ENCODE peak calls at places on chromosomes 12 and 14, in seven cellular contexts. One of them, this sample, is unnamed.

GRCh38 chr12:66596189-66596588 is 82.7 kb downstream of the GRIP1 start:
- DNase-seq in SJCRH30: no peak
- DNase-seq in body of pancreas: no peak
- DNase-seq in AG04450: no peak
- DNase-seq in effector memory CD4-positive, alpha-beta T cell: no peak
- DNase-seq in upper lobe of right lung: no peak
- DNase-seq in CD4-positive, alpha-beta memory T cell: no peak
- DNase-seq in this sample: no peak

GRCh38 chr14:53927171-53927570 is 29.5 kb downstream of the BMP4 start:
- DNase-seq in upper lobe of right lung: no peak
- DNase-seq in AG04450: peak; percentile 32
- DNase-seq in CD4-positive, alpha-beta memory T cell: no peak
- DNase-seq in SJCRH30: no peak
- DNase-seq in body of pancreas: no peak
- DNase-seq in effector memory CD4-positive, alpha-beta T cell: no peak
- DNase-seq in this sample: no peak

GRCh38 chr14:58912799-58913432 is 275.2 kb downstream of the DACT1 start:
- DNase-seq in SJCRH30: no peak
- DNase-seq in upper lobe of right lung: no peak
- DNase-seq in effector memory CD4-positive, alpha-beta T cell: no peak
- DNase-seq in body of pancreas: no peak
- DNase-seq in AG04450: no peak
- DNase-seq in CD4-positive, alpha-beta memory T cell: no peak
- DNase-seq in this sample: no peak

GRCh38 chr14:90061849-90062794 is at the start of gene KCNK13:
- DNase-seq in effector memory CD4-positive, alpha-beta T cell: no peak
- DNase-seq in SJCRH30: peak; percentile 61
- DNase-seq in CD4-positive, alpha-beta memory T cell: no peak
- DNase-seq in body of pancreas: peak; percentile 33
- DNase-seq in upper lobe of right lung: no peak
- DNase-seq in AG04450: no peak
- DNase-seq in this sample: no peak

GRCh38 chr12:132945806-132946506 is 10.2 kb downstream of the ZNF605 start:
- DNase-seq in SJCRH30: no peak
- DNase-seq in CD4-positive, alpha-beta memory T cell: no peak
- DNase-seq in AG04450: no peak
- DNase-seq in effector memory CD4-positive, alpha-beta T cell: no peak
- DNase-seq in upper lobe of right lung: no peak
- DNase-seq in body of pancreas: no peak
- DNase-seq in this sample: no peak

GRCh38 chr12:76552343-76552938 is 7.1 kb downstream of the OSBPL8 start:
- DNase-seq in body of pancreas: no peak
- DNase-seq in effector memory CD4-positive, alpha-beta T cell: no peak
- DNase-seq in AG04450: no peak
- DNase-seq in CD4-positive, alpha-beta memory T cell: no peak
- DNase-seq in SJCRH30: no peak
- DNase-seq in upper lobe of right lung: no peak
- DNase-seq in this sample: no peak

GRCh38 chr12:77152623-77153193 is 87.3 kb upstream of the E2F7 start:
- DNase-seq in CD4-positive, alpha-beta memory T cell: no peak
- DNase-seq in AG04450: peak; percentile 20
- DNase-seq in SJCRH30: no peak
- DNase-seq in upper lobe of right lung: no peak
- DNase-seq in effector memory CD4-positive, alpha-beta T cell: no peak
- DNase-seq in body of pancreas: no peak
- DNase-seq in this sample: peak; percentile 18

GRCh38 chr12:100733817-100734593 is 60.6 kb upstream of the ANO4 start:
- DNase-seq in upper lobe of right lung: no peak
- DNase-seq in CD4-positive, alpha-beta memory T cell: no peak
- DNase-seq in effector memory CD4-positive, alpha-beta T cell: no peak
- DNase-seq in AG04450: peak; percentile 10
- DNase-seq in SJCRH30: no peak
- DNase-seq in body of pancreas: no peak
- DNase-seq in this sample: no peak

GRCh38 chr14:24066490-24067132 is 4.8 kb upstream of the CPNE6 start:
- DNase-seq in AG04450: no peak
- DNase-seq in upper lobe of right lung: peak; percentile 43
- DNase-seq in body of pancreas: no peak
- DNase-seq in effector memory CD4-positive, alpha-beta T cell: no peak
- DNase-seq in SJCRH30: no peak
- DNase-seq in CD4-positive, alpha-beta memory T cell: no peak
- DNase-seq in this sample: no peak

GRCh38 chr12:122860854-122861585 is 25.8 kb downstream of the HIP1R start:
- DNase-seq in body of pancreas: peak; percentile 11
- DNase-seq in effector memory CD4-positive, alpha-beta T cell: no peak
- DNase-seq in CD4-positive, alpha-beta memory T cell: no peak
- DNase-seq in upper lobe of right lung: peak; percentile 66
- DNase-seq in AG04450: no peak
- DNase-seq in SJCRH30: no peak
- DNase-seq in this sample: no peak

GRCh38 chr12:94445662-94446061 is 14.0 kb downstream of the CEP83 start:
- DNase-seq in body of pancreas: no peak
- DNase-seq in SJCRH30: no peak
- DNase-seq in AG04450: no peak
- DNase-seq in effector memory CD4-positive, alpha-beta T cell: no peak
- DNase-seq in upper lobe of right lung: no peak
- DNase-seq in CD4-positive, alpha-beta memory T cell: no peak
- DNase-seq in this sample: no peak

GRCh38 chr12:67671892-67672291 is 23.3 kb downstream of the DYRK2 start:
- DNase-seq in AG04450: no peak
- DNase-seq in upper lobe of right lung: no peak
- DNase-seq in effector memory CD4-positive, alpha-beta T cell: no peak
- DNase-seq in SJCRH30: no peak
- DNase-seq in body of pancreas: peak; percentile 68
- DNase-seq in CD4-positive, alpha-beta memory T cell: no peak
- DNase-seq in this sample: no peak

GRCh38 chr14:65003394-65003793 is 16.7 kb downstream of the FNTB start:
- DNase-seq in CD4-positive, alpha-beta memory T cell: no peak
- DNase-seq in AG04450: no peak
- DNase-seq in upper lobe of right lung: no peak
- DNase-seq in body of pancreas: no peak
- DNase-seq in effector memory CD4-positive, alpha-beta T cell: no peak
- DNase-seq in SJCRH30: no peak
- DNase-seq in this sample: no peak

GRCh38 chr14:55749201-55749812 is 169.3 kb downstream of the KTN1 start:
- DNase-seq in body of pancreas: peak; percentile 21
- DNase-seq in upper lobe of right lung: no peak
- DNase-seq in AG04450: no peak
- DNase-seq in CD4-positive, alpha-beta memory T cell: no peak
- DNase-seq in SJCRH30: peak; percentile 88
- DNase-seq in effector memory CD4-positive, alpha-beta T cell: no peak
- DNase-seq in this sample: no peak

GRCh38 chr14:87503711-87504110 is 489.3 kb downstream of the GALC start:
- DNase-seq in effector memory CD4-positive, alpha-beta T cell: no peak
- DNase-seq in body of pancreas: no peak
- DNase-seq in AG04450: no peak
- DNase-seq in upper lobe of right lung: no peak
- DNase-seq in CD4-positive, alpha-beta memory T cell: no peak
- DNase-seq in SJCRH30: no peak
- DNase-seq in this sample: no peak

GRCh38 chr12:8648598-8649205 is 13.9 kb downstream of the MFAP5 start:
- DNase-seq in body of pancreas: no peak
- DNase-seq in SJCRH30: no peak
- DNase-seq in effector memory CD4-positive, alpha-beta T cell: no peak
- DNase-seq in upper lobe of right lung: no peak
- DNase-seq in CD4-positive, alpha-beta memory T cell: peak; percentile 2
- DNase-seq in AG04450: no peak
- DNase-seq in this sample: no peak

GRCh38 chr14:101963611-101964296 is 619 bp upstream of the DYNC1H1 start:
- DNase-seq in CD4-positive, alpha-beta memory T cell: no peak
- DNase-seq in AG04450: no peak
- DNase-seq in body of pancreas: no peak
- DNase-seq in effector memory CD4-positive, alpha-beta T cell: no peak
- DNase-seq in SJCRH30: no peak
- DNase-seq in upper lobe of right lung: no peak
- DNase-seq in this sample: no peak

GRCh38 chr14:77004711-77005460 is 23.6 kb downstream of the IRF2BPL start:
- DNase-seq in CD4-positive, alpha-beta memory T cell: no peak
- DNase-seq in AG04450: no peak
- DNase-seq in SJCRH30: no peak
- DNase-seq in effector memory CD4-positive, alpha-beta T cell: no peak
- DNase-seq in upper lobe of right lung: no peak
- DNase-seq in body of pancreas: no peak
- DNase-seq in this sample: no peak

GRCh38 chr12:131261906-131262305 is 308.2 kb downstream of the ADGRD1 start:
- DNase-seq in upper lobe of right lung: no peak
- DNase-seq in CD4-positive, alpha-beta memory T cell: no peak
- DNase-seq in AG04450: no peak
- DNase-seq in effector memory CD4-positive, alpha-beta T cell: no peak
- DNase-seq in SJCRH30: no peak
- DNase-seq in body of pancreas: no peak
- DNase-seq in this sample: no peak

GRCh38 chr14:88951370-88951769 is 126.9 kb downstream of the TTC8 start:
- DNase-seq in AG04450: no peak
- DNase-seq in effector memory CD4-positive, alpha-beta T cell: no peak
- DNase-seq in CD4-positive, alpha-beta memory T cell: no peak
- DNase-seq in SJCRH30: no peak
- DNase-seq in upper lobe of right lung: no peak
- DNase-seq in body of pancreas: no peak
- DNase-seq in this sample: no peak

GRCh38 chr12:86551146-86551571 is 295.0 kb upstream of the MGAT4C start:
- DNase-seq in AG04450: no peak
- DNase-seq in body of pancreas: no peak
- DNase-seq in effector memory CD4-positive, alpha-beta T cell: no peak
- DNase-seq in CD4-positive, alpha-beta memory T cell: no peak
- DNase-seq in upper lobe of right lung: no peak
- DNase-seq in SJCRH30: peak; percentile 39
- DNase-seq in this sample: no peak

GRCh38 chr12:115468087-115468510 is 784.1 kb upstream of the TBX3 start:
- DNase-seq in upper lobe of right lung: no peak
- DNase-seq in body of pancreas: peak; percentile 18
- DNase-seq in CD4-positive, alpha-beta memory T cell: no peak
- DNase-seq in effector memory CD4-positive, alpha-beta T cell: no peak
- DNase-seq in AG04450: no peak
- DNase-seq in SJCRH30: no peak
- DNase-seq in this sample: no peak

GRCh38 chr12:58583541-58583940 is 336.8 kb downstream of the LRIG3 start:
- DNase-seq in effector memory CD4-positive, alpha-beta T cell: no peak
- DNase-seq in SJCRH30: no peak
- DNase-seq in upper lobe of right lung: no peak
- DNase-seq in CD4-positive, alpha-beta memory T cell: no peak
- DNase-seq in AG04450: no peak
- DNase-seq in body of pancreas: no peak
- DNase-seq in this sample: no peak

GRCh38 chr12:32312049-32312670 is 87.2 kb upstream of the FGD4 start:
- DNase-seq in AG04450: peak; percentile 46
- DNase-seq in SJCRH30: no peak
- DNase-seq in body of pancreas: no peak
- DNase-seq in CD4-positive, alpha-beta memory T cell: peak; percentile 52
- DNase-seq in effector memory CD4-positive, alpha-beta T cell: no peak
- DNase-seq in upper lobe of right lung: no peak
- DNase-seq in this sample: peak; percentile 45

DNA sequence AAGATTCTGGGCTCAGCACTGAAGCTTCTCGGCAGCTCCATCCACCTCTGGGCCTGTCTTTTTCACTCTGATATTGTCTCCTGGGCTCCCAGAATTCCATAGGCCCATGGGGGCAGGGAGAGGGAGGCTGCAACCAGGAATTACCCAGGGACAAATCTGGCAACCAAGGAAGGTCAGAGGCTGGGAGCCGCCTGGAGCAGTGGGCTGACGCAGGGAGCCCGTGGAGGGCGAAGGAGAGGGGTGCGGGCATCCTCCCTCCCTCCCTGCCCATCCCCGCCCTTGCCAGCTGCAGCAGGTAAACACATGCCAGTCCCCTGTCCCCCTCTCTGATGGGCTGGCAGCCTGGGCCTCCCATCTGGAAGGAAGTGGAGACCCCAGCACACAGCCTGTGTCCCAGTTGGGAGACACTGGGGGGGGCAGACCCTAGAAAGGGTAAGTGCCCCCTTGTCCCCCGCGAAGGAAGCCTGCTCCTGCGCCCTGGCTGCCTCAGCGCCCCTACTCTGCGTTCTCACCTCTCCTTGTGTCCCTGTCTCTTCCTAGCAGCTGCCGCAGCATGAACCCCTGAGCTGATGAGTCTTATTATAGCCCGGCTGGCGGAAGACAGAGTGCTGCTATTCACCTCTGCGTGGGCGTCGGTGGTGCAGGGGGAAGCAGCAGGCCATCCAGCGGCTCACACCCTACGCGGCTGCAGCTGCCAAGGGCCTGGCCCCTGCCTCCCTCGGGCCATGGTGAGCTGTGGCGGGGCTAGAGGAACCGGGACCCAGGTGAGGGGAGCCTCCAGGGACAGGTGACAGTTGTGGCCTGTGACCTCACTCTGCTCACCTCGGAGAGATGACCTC is 6.7 kb downstream of the LRTM2 start:
- DNase-seq in CD4-positive, alpha-beta memory T cell: no peak
- DNase-seq in effector memory CD4-positive, alpha-beta T cell: no peak
- DNase-seq in upper lobe of right lung: no peak
- DNase-seq in SJCRH30: peak; percentile 33
- DNase-seq in AG04450: no peak
- DNase-seq in body of pancreas: no peak
- DNase-seq in this sample: no peak
- H3K27me3 ChIP-seq in CD4-positive, alpha-beta memory T cell: no peaks in the 10 kb centered on the region
- H3K27me3 ChIP-seq in effector memory CD4-positive, alpha-beta T cell: peaks cover 12% of the 10 kb centered on the region
- H3K27me3 ChIP-seq in upper lobe of right lung: peaks cover 51% of the 10 kb centered on the region
- H3K27me3 ChIP-seq in SJCRH30: peaks cover 12% of the 10 kb centered on the region
- H3K27me3 ChIP-seq in AG04450: peaks cover 71% of the 10 kb centered on the region
- H3K27me3 ChIP-seq in body of pancreas: no peaks in the 10 kb centered on the region
- H3K27me3 ChIP-seq in this sample: no peaks in the 10 kb centered on the region

DNA sequence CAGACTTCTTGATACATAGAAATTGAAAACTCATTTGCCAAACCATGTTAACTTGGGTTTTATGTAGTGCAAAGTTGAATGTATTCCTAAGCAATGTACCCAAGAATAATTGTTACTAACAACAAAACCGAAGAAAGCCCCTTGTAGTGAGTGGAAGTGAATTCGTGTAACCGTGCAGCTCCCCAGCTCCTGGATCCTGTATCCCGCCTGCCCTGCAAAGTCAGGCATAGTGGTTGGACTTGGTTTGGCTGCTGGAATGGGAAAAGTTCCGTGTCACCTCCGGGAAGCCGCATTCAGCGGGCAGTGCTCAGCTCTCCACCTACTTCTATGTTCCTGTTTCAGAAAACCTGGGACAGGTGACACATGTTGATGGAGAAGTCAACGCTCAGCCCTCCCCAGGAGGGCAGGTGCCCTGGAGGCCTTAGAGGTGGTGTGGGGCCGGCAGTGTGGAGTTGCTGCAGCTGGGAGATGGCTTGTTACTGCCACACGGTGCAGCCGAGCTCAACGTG is 29.2 kb upstream of the C14orf180 start:
- DNase-seq in body of pancreas: no peak
- DNase-seq in AG04450: no peak
- DNase-seq in SJCRH30: no peak
- DNase-seq in CD4-positive, alpha-beta memory T cell: no peak
- DNase-seq in effector memory CD4-positive, alpha-beta T cell: no peak
- DNase-seq in upper lobe of right lung: peak; percentile 29
- DNase-seq in this sample: no peak
- H3K27ac ChIP-seq in body of pancreas: no peak overlapping the region
- H3K27ac ChIP-seq in AG04450: no peak overlapping the region
- H3K27ac ChIP-seq in SJCRH30: no peak overlapping the region
- H3K27ac ChIP-seq in CD4-positive, alpha-beta memory T cell: no peak overlapping the region
- H3K27ac ChIP-seq in effector memory CD4-positive, alpha-beta T cell: no peak overlapping the region
- H3K27ac ChIP-seq in upper lobe of right lung: no peak overlapping the region
- H3K27ac ChIP-seq in this sample: no peak overlapping the region

GRCh38 chr14:103713304-103714062 is 1.8 kb downstream of the XRCC3 start:
- DNase-seq in upper lobe of right lung: no peak
- DNase-seq in SJCRH30: no peak
- DNase-seq in CD4-positive, alpha-beta memory T cell: no peak
- DNase-seq in body of pancreas: no peak
- DNase-seq in AG04450: no peak
- DNase-seq in effector memory CD4-positive, alpha-beta T cell: no peak
- DNase-seq in this sample: no peak
- H3K4me3 ChIP-seq in upper lobe of right lung: no peak overlapping the region
- H3K4me3 ChIP-seq in SJCRH30: no peak overlapping the region
- H3K4me3 ChIP-seq in CD4-positive, alpha-beta memory T cell: no peak overlapping the region
- H3K4me3 ChIP-seq in body of pancreas: no peak overlapping the region
- H3K4me3 ChIP-seq in AG04450: no peak overlapping the region
- H3K4me3 ChIP-seq in effector memory CD4-positive, alpha-beta T cell: no peak overlapping the region
- H3K4me3 ChIP-seq in this sample: no peak overlapping the region

GRCh38 chr12:71441350-71441748 is 1.8 kb downstream of the LGR5 start:
- DNase-seq in body of pancreas: no peak
- DNase-seq in AG04450: no peak
- DNase-seq in upper lobe of right lung: no peak
- DNase-seq in SJCRH30: no peak
- DNase-seq in effector memory CD4-positive, alpha-beta T cell: no peak
- DNase-seq in CD4-positive, alpha-beta memory T cell: no peak
- DNase-seq in this sample: no peak
- H3K27me3 ChIP-seq in body of pancreas: no peaks in the 10 kb centered on the region
- H3K27me3 ChIP-seq in AG04450: peaks cover 45% of the 10 kb centered on the region
- H3K27me3 ChIP-seq in upper lobe of right lung: peaks cover 61% of the 10 kb centered on the region
- H3K27me3 ChIP-seq in SJCRH30: no peaks in the 10 kb centered on the region
- H3K27me3 ChIP-seq in effector memory CD4-positive, alpha-beta T cell: peaks cover 3% of the 10 kb centered on the region
- H3K27me3 ChIP-seq in CD4-positive, alpha-beta memory T cell: peaks cover 25% of the 10 kb centered on the region
- H3K27me3 ChIP-seq in this sample: peaks cover 51% of the 10 kb centered on the region

This sample was measured in Panc1.